ENCODE peak calls at places on chromosomes 3 and 15, in eight cellular contexts. K is HL-60, H is mammary epithelial cell, B is OCI-LY7, A is heart right ventricle, X is cardiac muscle cell, T is uterus, R is endothelial cell of umbilical vein. Q is an unnamed sample.

GRCh38 chr3:22960326-22960984 is 242.7 kb upstream of the UBE2E2 start:
- DNase-seq in A (peak), K (peak), R (peak), H (peak), B (peak), X (peak), T (peak), Q (no peak)

GRCh38 chr3:23629181-23629893 is 176.4 kb upstream of the UBE2E1 start:
- DNase-seq in R (peak), X (peak), A (no peak), B (no peak), K (no peak), T (no peak), H (peak), Q (no peak)

GRCh38 chr3:72722930-72723726 is 125.1 kb downstream of the SHQ1 start:
- DNase-seq in A (no peak), K (no peak), X (no peak), H (peak), R (peak), T (no peak), B (no peak), Q (no peak)

GRCh38 chr3:149227591-149228268 is 6.1 kb upstream of the CP start:
- DNase-seq in K (no peak), A (no peak), T (no peak), X (no peak), B (no peak), H (no peak), R (no peak), Q (no peak)

GRCh38 chr3:169847896-169848295 is 21.8 kb downstream of the LRRC31 start:
- DNase-seq in R (no peak), X (peak), H (peak), K (no peak), T (no peak), A (no peak), B (no peak), Q (no peak)

GRCh38 chr15:77985031-77985930 is 92.2 kb downstream of the TBC1D2B start:
- DNase-seq in T (no peak), B (no peak), R (no peak), H (no peak), A (no peak), X (no peak), K (no peak), Q (no peak)

GRCh38 chr15:74402873-74403589 is 30.7 kb downstream of the SEMA7A start:
- DNase-seq in R (no peak), K (peak), H (no peak), X (no peak), B (peak), T (no peak), A (peak), Q (no peak)

GRCh38 chr3:127170794-127171193 is 22.1 kb upstream of the PRR23E start:
- DNase-seq in K (no peak), R (no peak), B (no peak), X (no peak), H (peak), A (no peak), T (no peak), Q (peak)

GRCh38 chr3:128491900-128492352 is 1.1 kb downstream of the GATA2 start:
- DNase-seq in K (no peak), H (peak), R (peak), A (no peak), X (no peak), T (peak), B (no peak), Q (peak)

GRCh38 chr3:1442271-1442670 is 349.4 kb downstream of the CNTN6 start:
- DNase-seq in T (no peak), X (no peak), H (no peak), K (no peak), A (no peak), R (no peak), B (no peak), Q (no peak)

GRCh38 chr3:172145287-172145686 is 105.9 kb downstream of the FNDC3B start:
- DNase-seq in R (no peak), A (no peak), H (no peak), B (peak), T (no peak), K (no peak), X (no peak), Q (no peak)
- TF ChIP-seq CTCF in R (no peak), A (no peak), H (no peak), B (no peak), T (no peak), K (no peak), X (no peak), Q (no peak)

DNA sequence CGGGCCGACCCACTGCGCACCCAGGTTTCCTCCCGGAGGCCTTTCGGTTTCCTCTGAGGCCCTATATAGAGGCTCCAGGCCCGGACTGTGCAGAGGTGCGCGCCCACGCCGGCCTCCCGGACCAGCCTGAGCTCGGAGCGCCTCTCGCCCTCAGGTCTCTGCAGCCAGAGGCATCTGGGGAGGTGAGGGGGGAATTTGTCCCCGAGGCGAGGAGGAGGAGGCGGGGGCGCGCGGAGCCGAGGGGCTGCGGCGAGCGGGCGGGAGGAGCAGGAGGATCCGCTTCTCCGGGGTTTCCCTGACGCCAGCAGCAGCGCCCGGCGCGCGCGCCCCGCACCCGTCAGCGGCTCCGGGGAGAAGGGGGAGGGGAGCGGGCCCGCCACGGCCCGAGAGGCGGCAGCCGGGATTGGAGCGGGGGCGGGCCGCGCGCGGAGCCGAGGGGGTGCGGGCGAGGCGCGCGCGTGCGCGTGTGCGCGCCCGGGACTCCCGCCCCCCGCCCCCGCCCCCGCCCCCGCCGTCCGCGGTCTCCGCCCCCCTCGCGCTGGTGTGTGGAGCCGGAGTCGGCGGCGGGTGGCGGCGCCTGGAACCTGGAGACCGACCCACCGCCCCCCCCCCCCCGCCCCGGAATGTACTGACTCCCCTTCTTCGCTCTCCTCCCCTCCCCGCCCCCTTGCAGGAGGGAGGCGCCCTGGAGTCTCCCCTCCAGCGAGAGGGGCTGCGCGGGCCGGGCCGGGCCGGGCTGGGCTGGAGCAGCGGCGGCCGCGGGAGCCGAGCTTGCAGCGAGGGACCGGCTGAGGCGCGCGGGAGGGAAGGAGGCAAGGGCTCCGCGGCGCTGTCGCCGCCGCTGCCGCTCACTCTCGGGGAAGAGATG is at the start of gene NEO1:
- DNase-seq in T (peak), A (peak), B (peak), K (peak), H (peak), X (peak), R (peak), Q (peak)
- H3K27ac ChIP-seq in T (peak), A (peak), B (no peak), K (no peak), H (no peak), X (peak), R (no peak), Q (peak)

DNA sequence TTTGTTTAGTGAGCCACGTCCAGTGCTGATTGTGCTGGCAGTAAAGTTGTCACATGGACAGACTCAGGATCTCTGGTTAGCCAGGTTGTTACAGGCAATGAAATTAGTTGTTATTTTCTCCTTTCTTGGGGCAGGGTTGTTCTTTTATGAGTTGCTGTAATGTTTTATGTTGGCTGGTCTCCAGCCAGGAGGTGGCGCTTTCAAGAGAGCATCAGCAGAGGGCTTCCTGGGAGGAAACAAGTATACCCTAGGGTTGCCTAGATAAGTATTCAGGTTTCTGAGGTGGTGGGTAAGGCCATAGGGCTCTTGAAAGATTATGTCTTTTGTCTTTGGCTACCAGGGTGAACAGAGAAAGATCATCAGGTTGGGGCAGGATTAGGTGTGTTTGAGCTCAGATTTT is 14.5 kb upstream of the CFAP20DC start:
- DNase-seq in X (no peak), B (no peak), T (no peak), A (no peak), R (no peak), H (no peak), K (no peak), Q (no peak)
- TF ChIP-seq CTCF in X (no peak), B (peak), T (no peak), A (no peak), R (no peak), H (peak), K (no peak), Q (no peak)

GRCh38 chr3:54954019-54954418 is 26.2 kb upstream of the LRTM1 start:
- DNase-seq in T (no peak), K (no peak), H (peak), R (no peak), B (no peak), A (peak), X (peak), Q (no peak)
- H3K27ac ChIP-seq in T (no peak), K (no peak), H (no peak), R (no peak), B (no peak), A (no peak), X (peak), Q (no peak)

GRCh38 chr3:41164776-41165175 is 34.5 kb upstream of the CTNNB1 start:
- DNase-seq in H (peak), T (no peak), R (no peak), B (no peak), A (no peak), K (no peak), X (no peak), Q (peak)
- TF ChIP-seq CTCF in H (no peak), T (no peak), R (no peak), B (no peak), A (no peak), K (no peak), X (no peak), Q (no peak)

DNA sequence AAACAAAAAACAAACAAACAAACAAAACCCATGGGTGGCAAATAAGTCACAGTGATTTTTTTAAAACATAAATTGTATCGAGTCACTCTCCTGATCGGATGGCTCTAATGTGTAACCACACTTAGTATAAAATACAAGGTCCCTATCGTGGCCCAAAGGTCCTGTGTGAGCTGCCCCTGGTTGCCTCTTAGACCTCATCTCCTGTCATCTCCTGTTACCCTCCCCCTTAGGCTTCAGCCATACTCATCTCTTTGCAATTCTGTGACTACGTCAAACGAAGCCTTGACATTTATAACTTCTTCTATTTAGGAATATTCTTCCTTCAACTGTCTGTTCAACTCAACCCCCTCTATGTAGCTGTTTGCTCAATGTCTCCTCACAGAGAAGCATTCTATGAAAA is 43.9 kb upstream of the TTBK2 start:
- DNase-seq in K (no peak), T (no peak), R (no peak), H (no peak), B (no peak), A (no peak), X (no peak), Q (no peak)
- H3K27ac ChIP-seq in K (no peak), T (no peak), R (no peak), H (no peak), B (no peak), A (no peak), X (no peak), Q (no peak)

DNA sequence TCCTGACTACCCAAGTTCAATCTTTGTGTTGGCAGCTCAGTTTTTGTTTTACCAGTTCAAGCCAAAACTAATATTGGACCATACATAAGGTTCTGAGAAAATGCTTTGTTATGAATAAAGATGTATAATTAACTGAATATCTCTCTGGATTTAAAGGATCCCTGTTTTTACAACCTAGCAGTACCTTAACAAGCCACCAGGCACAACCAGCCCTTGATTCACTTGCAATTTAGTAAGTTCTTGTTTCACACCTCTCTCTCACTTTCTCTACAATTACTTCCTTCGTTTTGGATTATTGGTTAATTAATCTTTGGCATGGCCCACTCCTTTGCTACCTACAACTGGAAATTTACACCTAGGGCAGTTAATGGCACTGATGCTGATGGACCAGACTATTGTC is 531.9 kb downstream of the SQOR start:
- DNase-seq in X (no peak), B (no peak), A (no peak), K (no peak), T (no peak), R (no peak), H (no peak), Q (no peak)
- TF ChIP-seq CTCF in X (no peak), B (no peak), A (no peak), K (no peak), T (no peak), R (no peak), H (no peak), Q (no peak)

DNA sequence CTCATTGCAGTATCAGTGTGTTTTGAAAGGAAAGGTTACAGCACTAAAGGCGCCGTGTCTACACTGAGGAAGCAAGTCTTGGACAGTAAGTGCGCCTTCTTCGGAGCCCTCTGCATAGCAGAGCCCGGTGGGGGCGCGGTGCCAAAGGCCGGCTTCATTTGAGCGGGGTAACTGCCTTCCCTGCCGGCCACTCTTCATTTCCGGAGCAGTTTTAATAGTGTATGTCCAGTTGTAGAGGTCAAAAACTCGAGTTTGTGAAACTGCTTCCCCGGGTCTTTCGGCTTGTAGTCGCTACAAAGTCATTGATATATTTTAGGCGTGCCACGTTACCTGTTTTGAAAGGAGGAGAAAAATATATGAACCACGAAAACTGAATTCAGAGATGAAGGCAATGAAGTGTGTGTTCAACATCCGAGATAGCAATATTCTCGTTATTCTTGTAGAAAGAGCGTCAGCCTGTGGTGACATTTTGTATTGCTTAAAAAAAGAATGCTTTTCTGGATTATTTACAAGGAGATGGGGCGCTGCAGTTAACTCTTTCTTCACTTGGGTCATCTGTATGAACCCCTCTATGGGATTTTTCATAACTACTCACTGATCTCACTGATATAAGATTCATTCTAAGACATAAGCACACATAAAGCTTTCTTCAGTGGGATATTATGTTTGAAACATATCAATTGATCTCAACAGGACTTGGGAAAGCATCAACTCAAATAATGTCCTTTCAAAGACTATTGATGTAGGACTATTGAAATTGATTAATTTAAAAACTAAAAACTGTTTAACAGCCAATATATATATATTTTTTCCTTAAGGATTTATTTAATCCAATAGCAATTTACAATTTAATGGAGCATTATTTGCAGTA is 3.0 kb downstream of the ALCAM start:
- DNase-seq in H (peak), X (peak), K (peak), A (peak), T (peak), B (peak), R (peak), Q (peak)
- H3K27ac ChIP-seq in H (peak), X (no peak), K (peak), A (peak), T (peak), B (peak), R (peak), Q (peak)

GRCh38 chr3:107841864-107842263 is 249.0 kb downstream of the CD47 start:
- DNase-seq in T (no peak), B (no peak), R (no peak), H (no peak), A (no peak), K (no peak), X (no peak), Q (no peak)
- TF ChIP-seq CTCF in T (no peak), B (no peak), R (no peak), H (no peak), A (no peak), K (no peak), X (no peak), Q (no peak)

Q was measured in coronary artery.